ENCODE peak calls at places on chromosomes 4 and X, in four cellular contexts. One of them, this sample, is unnamed.

GRCh38 chr4:51853027-51853682 is 10.2 kb downstream of the DCUN1D4 start:
- DNase-seq in COLO829: no peak
- DNase-seq in NCI-H774: no peak
- DNase-seq in pons: peak; percentile 25
- DNase-seq in this sample: no peak

GRCh38 chr4:63553123-63553522 is 856.1 kb downstream of the TECRL start:
- DNase-seq in COLO829: no peak
- DNase-seq in NCI-H774: no peak
- DNase-seq in pons: no peak
- DNase-seq in this sample: no peak

GRCh38 chrX:39830414-39830813 is 267.3 kb downstream of the BCOR start:
- DNase-seq in COLO829: no peak
- DNase-seq in NCI-H774: no peak
- DNase-seq in pons: no peak
- DNase-seq in this sample: no peak

GRCh38 chr4:42143996-42144395 is 8.5 kb downstream of the BEND4 start:
- DNase-seq in COLO829: peak; percentile 7
- DNase-seq in NCI-H774: no peak
- DNase-seq in pons: no peak
- DNase-seq in this sample: peak; percentile 26

GRCh38 chrX:20019672-20020365 is 29.0 kb upstream of the BCLAF3 start:
- DNase-seq in COLO829: no peak
- DNase-seq in NCI-H774: no peak
- DNase-seq in pons: no peak
- DNase-seq in this sample: no peak

GRCh38 chr4:181289203-181289602 is 954.0 kb upstream of the TENM3 start:
- DNase-seq in COLO829: no peak
- DNase-seq in NCI-H774: peak; percentile 86
- DNase-seq in pons: no peak
- DNase-seq in this sample: no peak

GRCh38 chrX:149207518-149207917 is 297.6 kb downstream of the IDS start:
- DNase-seq in COLO829: no peak
- DNase-seq in NCI-H774: no peak
- DNase-seq in pons: no peak
- DNase-seq in this sample: no peak

GRCh38 chrX:78886550-78886949 is 58.6 kb upstream of the P2RY10 start:
- DNase-seq in COLO829: peak; percentile 6
- DNase-seq in NCI-H774: no peak
- DNase-seq in pons: peak; percentile 1
- DNase-seq in this sample: peak; percentile 2

GRCh38 chr4:39706334-39706733 is 8.4 kb downstream of the UBE2K start:
- DNase-seq in COLO829: no peak
- DNase-seq in NCI-H774: no peak
- DNase-seq in pons: no peak
- DNase-seq in this sample: no peak

GRCh38 chr4:69484011-69484410 is 11.7 kb downstream of the UGT2B4 start:
- DNase-seq in COLO829: no peak
- DNase-seq in NCI-H774: no peak
- DNase-seq in pons: no peak
- DNase-seq in this sample: no peak

GRCh38 chr4:8538703-8539567 is 41.3 kb upstream of the GPR78 start:
- DNase-seq in COLO829: no peak
- DNase-seq in NCI-H774: no peak
- DNase-seq in pons: no peak
- DNase-seq in this sample: no peak

GRCh38 chrX:150929058-150929457 is 30.6 kb upstream of the CD99L2 start:
- DNase-seq in COLO829: no peak
- DNase-seq in NCI-H774: no peak
- DNase-seq in pons: no peak
- DNase-seq in this sample: no peak

GRCh38 chrX:30590368-30590767 is 12.8 kb upstream of the TASL start:
- DNase-seq in COLO829: no peak
- DNase-seq in NCI-H774: no peak
- DNase-seq in pons: peak; percentile 48
- DNase-seq in this sample: no peak

GRCh38 chr4:55545133-55545532 is 1.6 kb downstream of the CLOCK start:
- DNase-seq in COLO829: no peak
- DNase-seq in NCI-H774: no peak
- DNase-seq in pons: peak; percentile 28
- DNase-seq in this sample: no peak

GRCh38 chr4:186726440-186727148 is 2.9 kb upstream of the FAT1 start:
- DNase-seq in COLO829: peak; percentile 59
- DNase-seq in NCI-H774: peak; percentile 7
- DNase-seq in pons: peak; percentile 40
- DNase-seq in this sample: peak; percentile 38

GRCh38 chr4:94419956-94420355 is 31.8 kb upstream of the PDLIM5 start:
- DNase-seq in COLO829: no peak
- DNase-seq in NCI-H774: no peak
- DNase-seq in pons: no peak
- DNase-seq in this sample: no peak

GRCh38 chr4:61335364-61335763 is 135.2 kb downstream of the ADGRL3 start:
- DNase-seq in COLO829: no peak
- DNase-seq in NCI-H774: no peak
- DNase-seq in pons: no peak
- DNase-seq in this sample: no peak

GRCh38 chr4:52941450-52941849 is 79.3 kb downstream of the RASL11B start:
- DNase-seq in COLO829: no peak
- DNase-seq in NCI-H774: no peak
- DNase-seq in pons: no peak
- DNase-seq in this sample: no peak

GRCh38 chr4:90007494-90008167 is 113.0 kb downstream of the MMRN1 start:
- DNase-seq in COLO829: no peak
- DNase-seq in NCI-H774: no peak
- DNase-seq in pons: no peak
- DNase-seq in this sample: no peak

GRCh38 chr4:143399113-143399949 is 62.7 kb downstream of the GAB1 start:
- DNase-seq in COLO829: no peak
- DNase-seq in NCI-H774: no peak
- DNase-seq in pons: peak; percentile 90
- DNase-seq in this sample: peak; percentile 56

GRCh38 chr4:53705151-53705764 is 114.0 kb upstream of the LNX1 start:
- DNase-seq in COLO829: no peak
- DNase-seq in NCI-H774: no peak
- DNase-seq in pons: no peak
- DNase-seq in this sample: no peak

GRCh38 chrX:16957751-16958150 is 11.3 kb downstream of the REPS2 start:
- DNase-seq in COLO829: no peak
- DNase-seq in NCI-H774: no peak
- DNase-seq in pons: no peak
- DNase-seq in this sample: no peak

GRCh38 chr4:156738756-156739155 is 232.8 kb downstream of the PDGFC start:
- DNase-seq in COLO829: no peak
- DNase-seq in NCI-H774: no peak
- DNase-seq in pons: no peak
- DNase-seq in this sample: no peak

GRCh38 chr4:86359944-86360478 is at the start of gene MAPK10:
- DNase-seq in COLO829: no peak
- DNase-seq in NCI-H774: peak; percentile 81
- DNase-seq in pons: peak; percentile 100
- DNase-seq in this sample: peak; percentile 88

GRCh38 chrX:38327007-38327774 is at the start of gene RPGR:
- DNase-seq in COLO829: peak; percentile 87
- DNase-seq in NCI-H774: peak; percentile 78
- DNase-seq in pons: peak; percentile 88
- DNase-seq in this sample: peak; percentile 87

GRCh38 chrX:17376381-17377046 is 1.5 kb downstream of the NHS start:
- DNase-seq in COLO829: no peak
- DNase-seq in NCI-H774: no peak
- DNase-seq in pons: no peak
- DNase-seq in this sample: no peak